ENCODE peak calls at places on chromosomes 13 and 19, in six cellular contexts. T is IMR-90, E is mesenchymal stem cell, I is H9, A is H1, S is trophoblast cell. W is an unnamed sample.

GRCh38 chr13:79799049-79799448 is 318.1 kb downstream of the NDFIP2 start:
- DNase-seq in I (no peak), A (no peak), E (peak), T (no peak), S (no peak), W (no peak)

GRCh38 chr13:46296465-46296822 is 84.7 kb downstream of the LRRC63 start:
- DNase-seq in A (no peak), S (no peak), I (no peak), T (no peak), E (no peak), W (no peak)

GRCh38 chr13:95462801-95463200 is 89.7 kb upstream of the CLDN10 start:
- DNase-seq in S (no peak), I (no peak), E (no peak), A (no peak), T (no peak), W (no peak)

GRCh38 chr19:48342841-48343540 is 17.6 kb downstream of the EMP3 start:
- DNase-seq in T (peak), E (peak), I (no peak), A (no peak), S (peak), W (no peak)

GRCh38 chr13:112067871-112068305 is 939 bp downstream of the SOX1 start:
- DNase-seq in S (no peak), I (peak), E (no peak), T (no peak), A (peak), W (no peak)

GRCh38 chr13:32228330-32229041 is 86.7 kb downstream of the ZAR1L start:
- DNase-seq in A (no peak), T (peak), E (peak), I (no peak), S (peak), W (no peak)

GRCh38 chr13:41603917-41604316 is 146.6 kb downstream of the RGCC start:
- DNase-seq in I (no peak), T (peak), A (no peak), S (no peak), E (peak), W (no peak)

GRCh38 chr19:55179570-55180484 is at the start of gene SYT5:
- DNase-seq in E (no peak), I (peak), S (no peak), T (no peak), A (peak), W (peak)

GRCh38 chr13:77372275-77372674 is 45.4 kb upstream of the MYCBP2 start:
- DNase-seq in S (no peak), I (no peak), A (no peak), T (no peak), E (peak), W (no peak)

GRCh38 chr19:16628984-16629691 is 1.1 kb upstream of the MED26 start:
- DNase-seq in I (no peak), E (peak), A (no peak), T (peak), S (no peak), W (no peak)

GRCh38 chr19:35031072-35031881 is 1.0 kb downstream of the SCN1B start:
- DNase-seq in S (no peak), I (peak), A (peak), T (peak), E (peak), W (no peak)

GRCh38 chr19:55688422-55689218 is 13.6 kb downstream of the EPN1 start:
- DNase-seq in T (no peak), I (no peak), S (no peak), A (no peak), E (no peak), W (no peak)

GRCh38 chr19:49149652-49150105 is 5.5 kb downstream of the HRC start:
- DNase-seq in A (peak), E (peak), T (peak), S (peak), I (peak), W (peak)

GRCh38 chr19:55624109-55625003 is at the start of gene ZNF784:
- DNase-seq in A (peak), S (peak), E (peak), T (peak), I (peak), W (peak)

GRCh38 chr13:57627663-57628062 is 3.9 kb upstream of the PCDH17 start:
- DNase-seq in E (peak), I (no peak), S (no peak), A (no peak), T (peak), W (no peak)

GRCh38 chr13:73341748-73342147 is 282.9 kb downstream of the KLF5 start:
- DNase-seq in T (peak), A (no peak), I (peak), E (peak), S (peak), W (no peak)

GRCh38 chr19:17281391-17282304 is at the start of gene ANKLE1:
- DNase-seq in I (peak), E (no peak), S (no peak), A (peak), T (no peak), W (no peak)

GRCh38 chr19:532578-533484 is 1.3 kb downstream of the CDC34 start:
- DNase-seq in S (peak), I (peak), E (peak), T (peak), A (peak), W (no peak)

GRCh38 chr13:105679832-105680231 is 855.6 kb downstream of the EFNB2 start:
- DNase-seq in T (no peak), I (no peak), S (no peak), E (no peak), A (no peak), W (no peak)

GRCh38 chr13:107329991-107330390 is 762.1 kb upstream of the ARGLU1 start:
- DNase-seq in A (no peak), I (no peak), E (peak), S (no peak), T (peak), W (no peak)

GRCh38 chr13:24557121-24557520 is 44.5 kb upstream of the PARP4 start:
- DNase-seq in E (no peak), I (no peak), A (no peak), S (no peak), T (no peak), W (no peak)

GRCh38 chr13:99339736-99340392 is 32.7 kb upstream of the GPR183 start:
- DNase-seq in E (peak), T (peak), I (no peak), A (peak), S (no peak), W (no peak)

GRCh38 chr19:40464059-40465024 is 1.2 kb downstream of the BLVRB start:
- DNase-seq in S (peak), A (peak), I (peak), E (peak), T (peak), W (peak)

GRCh38 chr13:30422056-30422914 is at the start of gene UBE2L5:
- DNase-seq in T (peak), A (peak), E (peak), I (peak), S (peak), W (peak)

GRCh38 chr19:42301646-42302204 is at the start of gene PRR19:
- DNase-seq in S (peak), I (no peak), E (no peak), T (no peak), A (no peak), W (no peak)

GRCh38 chr13:46983881-46984280 is 87.0 kb upstream of the HTR2A start:
- DNase-seq in T (peak), S (no peak), E (peak), A (no peak), I (no peak), W (no peak)

GRCh38 chr19:52748336-52748950 is 13.6 kb upstream of the ZNF611 start:
- DNase-seq in S (no peak), T (peak), I (no peak), A (no peak), E (peak), W (no peak)

GRCh38 chr13:41565221-41565620 is 107.9 kb downstream of the RGCC start:
- DNase-seq in E (peak), I (no peak), A (no peak), S (no peak), T (peak), W (no peak)

GRCh38 chr13:93248627-93249047 is 22.0 kb downstream of the GPC6 start:
- DNase-seq in A (no peak), I (peak), T (peak), E (peak), S (no peak), W (peak)

DNA sequence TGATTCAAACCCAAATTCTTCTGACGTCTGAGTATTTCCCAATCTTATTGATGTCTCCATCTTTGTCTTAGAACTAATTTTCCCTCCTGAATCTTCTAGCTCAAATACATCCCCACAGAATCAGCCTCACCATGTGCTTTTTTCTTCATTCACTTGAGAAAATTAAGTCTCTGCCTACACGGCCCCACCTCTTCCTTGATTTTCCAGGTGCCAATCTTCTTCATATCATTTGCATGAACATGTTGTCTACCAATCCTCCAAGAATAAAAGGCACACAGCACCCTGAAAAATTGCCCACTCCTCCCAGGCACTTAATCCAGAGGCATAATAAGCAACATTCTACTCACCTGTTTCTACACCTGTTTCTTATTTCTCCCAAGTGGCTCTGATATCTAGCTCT is 408.1 kb upstream of the NBEA start:
- DNase-seq in A (no peak), E (no peak), I (no peak), S (no peak), T (no peak), W (no peak)
- H4K91ac ChIP-seq in A (no peak), E (no peak), I (no peak), S (no peak), T (no peak), W (no peak)

GRCh38 chr19:9786342-9786741 is 17.8 kb upstream of the ZNF846 start:
- DNase-seq in I (no peak), T (no peak), A (no peak), E (no peak), S (no peak), W (no peak)
- H3K18ac ChIP-seq in I (peak), T (no peak), A (peak), E (peak), S (no peak), W (peak)

DNA sequence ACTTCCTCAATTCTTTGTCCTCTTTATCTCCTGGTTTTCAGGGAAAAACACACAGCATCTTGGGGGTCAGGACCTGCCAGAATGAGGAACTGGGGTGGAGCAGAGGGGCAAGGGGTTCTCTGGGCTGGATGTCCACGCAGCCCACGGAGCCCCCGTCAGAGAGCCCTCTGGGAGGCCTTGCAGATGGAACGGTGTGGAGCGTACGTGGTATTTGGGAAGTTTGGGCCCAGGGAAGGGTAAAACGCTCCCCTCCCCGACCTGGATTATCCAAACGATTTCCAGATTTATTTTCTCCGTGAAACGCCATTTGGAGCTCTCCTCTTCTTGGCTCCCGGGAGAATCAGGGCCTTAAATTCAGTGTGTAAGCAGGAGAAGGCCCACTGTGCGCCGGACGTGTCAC is 51.7 kb upstream of the ZNF536 start:
- DNase-seq in E (no peak), A (no peak), S (no peak), T (no peak), I (no peak), W (no peak)
- H4K91ac ChIP-seq in E (no peak), A (no peak), S (no peak), T (no peak), I (no peak), W (no peak)

GRCh38 chr19:39135701-39136100 is 10.1 kb downstream of the PAK4 start:
- DNase-seq in E (no peak), S (peak), T (no peak), I (no peak), A (no peak), W (no peak)

GRCh38 chr19:39131255-39131755 is 5.7 kb downstream of the PAK4 start:
- DNase-seq in A (no peak), S (no peak), E (no peak), I (no peak), T (peak), W (no peak)

GRCh38 chr19:39132344-39132969 is 6.9 kb downstream of the PAK4 start:
- DNase-seq in T (no peak), A (no peak), S (no peak), I (no peak), E (no peak), W (no peak)

GRCh38 chr19:39136225-39136940 is 10.8 kb downstream of the PAK4 start:
- DNase-seq in T (no peak), S (peak), I (no peak), E (no peak), A (no peak), W (no peak)

DNA sequence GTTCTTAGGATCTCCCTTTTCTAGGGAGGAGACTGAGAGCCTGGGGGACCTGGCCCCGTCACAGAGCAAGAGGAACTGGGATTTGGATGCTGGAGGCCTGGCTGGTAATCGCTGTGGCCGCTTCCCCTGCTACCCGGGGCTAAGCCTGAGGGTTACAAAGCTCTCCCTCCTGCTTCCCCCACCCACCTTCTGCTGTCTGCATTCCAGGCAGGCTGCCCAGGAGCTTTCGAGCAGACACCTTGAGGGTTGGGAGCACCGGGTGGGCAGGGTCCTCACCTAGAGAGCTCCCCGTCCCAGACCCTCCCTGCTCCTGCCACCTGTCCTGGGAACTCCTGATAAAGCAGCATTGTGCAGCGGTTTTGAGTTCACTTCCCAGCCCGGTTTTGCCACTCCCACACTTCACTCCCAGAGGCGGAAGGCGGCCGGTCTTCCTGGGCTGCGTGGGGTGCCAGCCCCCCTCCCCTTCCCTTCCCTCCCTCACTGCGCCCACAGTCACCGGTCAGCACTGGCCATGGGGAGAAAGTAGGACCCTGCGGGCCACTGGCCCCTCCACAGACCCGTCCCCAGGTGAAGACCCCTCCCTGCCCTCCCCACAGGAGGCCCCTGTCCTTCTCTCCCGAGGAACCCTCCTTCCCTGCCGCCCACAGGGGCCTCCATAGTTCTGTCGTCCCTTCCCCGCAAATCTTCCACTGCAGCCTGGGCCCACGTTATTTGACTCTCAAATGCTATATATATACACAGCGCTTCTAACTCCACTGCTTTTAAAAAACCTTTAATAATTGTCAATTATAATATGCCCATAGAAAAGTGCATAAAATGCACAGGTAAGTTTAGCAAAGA is 8.1 kb downstream of the PAK4 start:
- DNase-seq in S (peak), E (no peak), I (no peak), A (no peak), T (no peak), W (no peak)
- H3K18ac ChIP-seq in S (peak), E (no peak), I (no peak), A (no peak), T (no peak), W (peak)

W was measured in neuronal stem cell.